ENCODE peak calls at places on chromosome 18, in seven cellular contexts. One of them, this sample, is unnamed.

GRCh38 chr18:48715651-48716354 is 177.0 kb downstream of the CTIF start:
- DNase-seq in GM12878: no peak
- DNase-seq in H1: no peak
- DNase-seq in HepG2: no peak
- DNase-seq in SK-N-SH: no peak
- DNase-seq in K562: no peak
- DNase-seq in HCT116: no peak
- DNase-seq in this sample: no peak

GRCh38 chr18:52422985-52423601 is 83.1 kb downstream of the DCC start:
- DNase-seq in H1: no peak
- DNase-seq in HCT116: no peak
- DNase-seq in GM12878: no peak
- DNase-seq in K562: no peak
- DNase-seq in HepG2: no peak
- DNase-seq in SK-N-SH: no peak
- DNase-seq in this sample: no peak

GRCh38 chr18:23578067-23578705 is 8.1 kb downstream of the NPC1 start:
- DNase-seq in K562: no peak
- DNase-seq in HepG2: no peak
- DNase-seq in H1: no peak
- DNase-seq in GM12878: no peak
- DNase-seq in SK-N-SH: no peak
- DNase-seq in HCT116: no peak
- DNase-seq in this sample: no peak

GRCh38 chr18:58087928-58088722 is 44.1 kb downstream of the NEDD4L start:
- DNase-seq in HCT116: no peak
- DNase-seq in HepG2: no peak
- DNase-seq in SK-N-SH: no peak
- DNase-seq in GM12878: no peak
- DNase-seq in K562: peak
- DNase-seq in H1: no peak
- DNase-seq in this sample: peak

GRCh38 chr18:60130289-60130688 is 230.5 kb downstream of the PMAIP1 start:
- DNase-seq in H1: no peak
- DNase-seq in HCT116: no peak
- DNase-seq in HepG2: no peak
- DNase-seq in SK-N-SH: no peak
- DNase-seq in GM12878: no peak
- DNase-seq in K562: peak
- DNase-seq in this sample: no peak

GRCh38 chr18:55268146-55268545 is 308.9 kb upstream of the CCDC68 start:
- DNase-seq in GM12878: peak
- DNase-seq in H1: no peak
- DNase-seq in HepG2: no peak
- DNase-seq in HCT116: no peak
- DNase-seq in SK-N-SH: no peak
- DNase-seq in K562: no peak
- DNase-seq in this sample: no peak

GRCh38 chr18:46237891-46238290 is 133.7 kb downstream of the HAUS1 start:
- DNase-seq in H1: no peak
- DNase-seq in K562: no peak
- DNase-seq in GM12878: no peak
- DNase-seq in HepG2: no peak
- DNase-seq in HCT116: no peak
- DNase-seq in SK-N-SH: no peak
- DNase-seq in this sample: no peak

GRCh38 chr18:5444269-5444668 is 99.5 kb downstream of the EPB41L3 start:
- DNase-seq in SK-N-SH: no peak
- DNase-seq in H1: no peak
- DNase-seq in GM12878: no peak
- DNase-seq in HepG2: no peak
- DNase-seq in K562: no peak
- DNase-seq in HCT116: no peak
- DNase-seq in this sample: no peak

GRCh38 chr18:10085405-10085804 is 171.6 kb downstream of the VAPA start:
- DNase-seq in HCT116: no peak
- DNase-seq in H1: no peak
- DNase-seq in K562: no peak
- DNase-seq in GM12878: no peak
- DNase-seq in SK-N-SH: peak
- DNase-seq in HepG2: no peak
- DNase-seq in this sample: no peak

GRCh38 chr18:42706029-42706608 is 409.4 kb downstream of the RIT2 start:
- DNase-seq in HepG2: no peak
- DNase-seq in K562: no peak
- DNase-seq in GM12878: no peak
- DNase-seq in H1: no peak
- DNase-seq in HCT116: no peak
- DNase-seq in SK-N-SH: no peak
- DNase-seq in this sample: no peak

GRCh38 chr18:74652392-74652988 is 54.8 kb downstream of the ZNF407 start:
- DNase-seq in HepG2: peak
- DNase-seq in HCT116: peak
- DNase-seq in SK-N-SH: peak
- DNase-seq in H1: no peak
- DNase-seq in GM12878: no peak
- DNase-seq in K562: peak
- DNase-seq in this sample: no peak

GRCh38 chr18:49613141-49613641 is 51.3 kb downstream of the LIPG start:
- DNase-seq in H1: peak
- DNase-seq in HepG2: no peak
- DNase-seq in HCT116: no peak
- DNase-seq in GM12878: no peak
- DNase-seq in K562: no peak
- DNase-seq in SK-N-SH: no peak
- DNase-seq in this sample: no peak

GRCh38 chr18:3451166-3451988 is 1.4 kb downstream of the TGIF1 start:
- DNase-seq in SK-N-SH: peak
- DNase-seq in GM12878: no peak
- DNase-seq in K562: peak
- DNase-seq in H1: no peak
- DNase-seq in HCT116: no peak
- DNase-seq in HepG2: peak
- DNase-seq in this sample: peak

GRCh38 chr18:43442571-43442970 is 165.3 kb upstream of the SYT4 start:
- DNase-seq in SK-N-SH: no peak
- DNase-seq in K562: no peak
- DNase-seq in GM12878: no peak
- DNase-seq in HCT116: no peak
- DNase-seq in H1: no peak
- DNase-seq in HepG2: no peak
- DNase-seq in this sample: no peak

GRCh38 chr18:50847192-50847591 is 27.4 kb upstream of the MRO start:
- DNase-seq in SK-N-SH: no peak
- DNase-seq in HepG2: no peak
- DNase-seq in GM12878: no peak
- DNase-seq in H1: no peak
- DNase-seq in HCT116: no peak
- DNase-seq in K562: no peak
- DNase-seq in this sample: no peak

GRCh38 chr18:28177828-28178635 is 1.1 kb upstream of the CDH2 start:
- DNase-seq in HCT116: no peak
- DNase-seq in GM12878: no peak
- DNase-seq in HepG2: peak
- DNase-seq in H1: no peak
- DNase-seq in SK-N-SH: peak
- DNase-seq in K562: no peak
- DNase-seq in this sample: peak

GRCh38 chr18:449374-449773 is 51.1 kb downstream of the COLEC12 start:
- DNase-seq in HCT116: peak
- DNase-seq in HepG2: peak
- DNase-seq in SK-N-SH: no peak
- DNase-seq in GM12878: no peak
- DNase-seq in K562: no peak
- DNase-seq in H1: no peak
- DNase-seq in this sample: peak

GRCh38 chr18:9337875-9338274 is 3.3 kb downstream of the TWSG1 start:
- DNase-seq in HepG2: no peak
- DNase-seq in GM12878: peak
- DNase-seq in SK-N-SH: no peak
- DNase-seq in H1: no peak
- DNase-seq in HCT116: no peak
- DNase-seq in K562: peak
- DNase-seq in this sample: no peak

GRCh38 chr18:58507881-58508280 is 121.0 kb downstream of the ALPK2 start:
- DNase-seq in SK-N-SH: no peak
- DNase-seq in K562: no peak
- DNase-seq in GM12878: no peak
- DNase-seq in HCT116: no peak
- DNase-seq in HepG2: no peak
- DNase-seq in H1: no peak
- DNase-seq in this sample: peak

GRCh38 chr18:46250084-46250811 is 146.1 kb downstream of the HAUS1 start:
- DNase-seq in HCT116: peak
- DNase-seq in H1: no peak
- DNase-seq in GM12878: peak
- DNase-seq in SK-N-SH: peak
- DNase-seq in K562: no peak
- DNase-seq in HepG2: no peak
- DNase-seq in this sample: peak

GRCh38 chr18:7789853-7790552 is 222.9 kb downstream of the PTPRM start:
- DNase-seq in GM12878: no peak
- DNase-seq in SK-N-SH: peak
- DNase-seq in HCT116: peak
- DNase-seq in K562: no peak
- DNase-seq in HepG2: peak
- DNase-seq in H1: peak
- DNase-seq in this sample: peak

DNA sequence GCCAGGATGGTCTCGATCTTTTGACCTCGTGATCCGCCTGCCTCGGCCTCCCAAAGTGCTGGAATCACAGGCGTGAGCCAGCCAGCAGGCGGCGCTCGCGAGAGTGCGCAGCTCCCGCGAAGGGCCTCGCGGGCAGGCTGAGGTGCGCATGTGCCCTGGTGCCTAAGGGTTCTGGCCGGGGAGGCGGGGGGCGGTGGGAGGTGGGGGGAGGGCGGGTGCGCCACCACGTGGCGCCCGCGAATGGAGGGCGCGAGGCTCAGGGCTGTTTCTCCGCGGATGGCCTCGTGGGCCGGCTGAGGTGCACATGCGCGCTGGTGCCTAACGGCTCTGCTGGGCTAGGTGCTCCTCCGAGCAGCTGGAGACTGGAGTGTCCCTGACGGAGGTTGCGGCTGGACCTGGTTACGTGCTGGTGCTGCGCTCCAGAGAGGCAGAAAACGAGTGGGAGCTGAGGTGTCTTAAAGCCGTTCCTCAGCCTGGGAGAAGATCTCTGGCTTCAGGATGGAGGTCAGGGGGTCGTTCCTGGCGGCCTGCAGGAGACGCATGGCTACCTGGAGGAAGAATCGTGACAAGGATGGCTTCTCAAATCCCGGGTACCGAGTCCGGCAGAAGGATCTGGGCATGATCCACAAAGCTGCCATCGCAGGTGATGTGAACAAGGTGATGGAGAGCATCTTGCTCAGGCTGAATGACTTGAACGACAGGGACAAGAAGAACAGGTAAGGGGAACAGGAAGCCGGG is at the start of gene ANKRD62:
- DNase-seq in GM12878: no peak
- DNase-seq in K562: peak
- DNase-seq in HCT116: no peak
- DNase-seq in HepG2: no peak
- DNase-seq in SK-N-SH: no peak
- DNase-seq in H1: no peak
- DNase-seq in this sample: no peak
- TF ChIP-seq JUND in GM12878: no peak
- TF ChIP-seq JUND in K562: no peak
- TF ChIP-seq JUND in HCT116: no peak
- TF ChIP-seq JUND in HepG2: no peak
- TF ChIP-seq JUND in SK-N-SH: no peak
- TF ChIP-seq JUND in H1: no peak
- TF ChIP-seq JUND in this sample: no peak

GRCh38 chr18:41099451-41099850 is 855.6 kb upstream of the PIK3C3 start:
- DNase-seq in K562: no peak
- DNase-seq in HCT116: no peak
- DNase-seq in HepG2: no peak
- DNase-seq in H1: no peak
- DNase-seq in GM12878: no peak
- DNase-seq in SK-N-SH: no peak
- DNase-seq in this sample: no peak

DNA sequence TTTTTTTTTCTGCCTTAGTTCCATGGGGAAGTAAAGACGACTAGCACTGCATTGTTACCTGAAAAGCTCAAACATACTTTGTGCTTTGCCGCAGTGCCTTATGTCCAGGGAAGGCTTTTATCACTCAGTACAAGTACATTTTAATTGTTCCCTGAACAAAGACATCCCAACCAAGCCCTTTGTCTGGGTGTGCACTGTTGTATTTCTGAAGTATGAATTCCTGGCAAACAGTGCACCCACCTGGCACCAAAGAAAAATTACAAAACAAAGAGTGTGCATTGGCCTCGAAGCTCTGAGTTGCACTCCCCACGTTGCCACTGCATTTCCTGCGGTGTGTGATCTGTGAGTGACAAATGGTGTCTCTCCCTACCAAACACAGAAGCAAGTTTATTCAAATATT is 858.5 kb upstream of the PIK3C3 start:
- DNase-seq in HepG2: no peak
- DNase-seq in GM12878: no peak
- DNase-seq in SK-N-SH: peak
- DNase-seq in HCT116: no peak
- DNase-seq in K562: no peak
- DNase-seq in H1: no peak
- DNase-seq in this sample: no peak
- TF ChIP-seq JUND in HepG2: no peak
- TF ChIP-seq JUND in GM12878: no peak
- TF ChIP-seq JUND in SK-N-SH: no peak
- TF ChIP-seq JUND in HCT116: no peak
- TF ChIP-seq JUND in K562: no peak
- TF ChIP-seq JUND in H1: no peak
- TF ChIP-seq JUND in this sample: no peak

DNA sequence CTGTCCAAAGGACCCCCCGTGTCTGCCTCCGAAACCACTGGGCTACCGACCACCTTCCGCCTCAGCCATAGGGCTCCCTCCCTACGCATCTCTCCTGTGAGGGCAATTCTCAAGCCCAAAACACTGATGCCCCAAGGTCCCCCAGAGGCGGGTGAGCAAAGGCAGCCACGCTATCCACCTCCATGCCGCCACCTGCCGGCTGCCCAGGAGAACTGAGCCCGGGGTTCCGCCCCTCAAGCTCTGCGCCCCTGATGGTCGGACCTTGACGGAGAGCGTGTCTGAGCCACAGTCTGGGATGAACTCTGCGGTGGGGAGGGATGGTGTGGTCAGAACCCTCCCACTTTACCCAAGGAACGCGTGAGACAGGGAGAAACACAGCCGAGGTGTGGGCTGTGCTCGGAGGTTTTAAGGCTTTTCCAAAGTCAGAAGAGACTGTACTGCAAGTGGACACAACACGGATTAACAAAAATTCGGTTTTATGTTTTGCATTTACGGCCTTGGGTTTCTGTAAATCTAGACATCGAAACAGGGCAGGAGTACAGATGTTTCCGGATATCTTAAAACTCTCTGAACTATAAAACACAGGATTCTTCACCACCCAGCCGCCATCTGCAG is 114.1 kb downstream of the ZNF516 start:
- DNase-seq in HepG2: no peak
- DNase-seq in K562: peak
- DNase-seq in GM12878: no peak
- DNase-seq in H1: peak
- DNase-seq in HCT116: peak
- DNase-seq in SK-N-SH: no peak
- DNase-seq in this sample: no peak
- TF ChIP-seq JUND in HepG2: no peak
- TF ChIP-seq JUND in K562: no peak
- TF ChIP-seq JUND in GM12878: no peak
- TF ChIP-seq JUND in H1: no peak
- TF ChIP-seq JUND in HCT116: no peak
- TF ChIP-seq JUND in SK-N-SH: no peak
- TF ChIP-seq JUND in this sample: no peak

GRCh38 chr18:65983750-65984149 is 232.9 kb downstream of the CDH7 start:
- DNase-seq in K562: no peak
- DNase-seq in GM12878: no peak
- DNase-seq in HepG2: peak
- DNase-seq in H1: no peak
- DNase-seq in HCT116: no peak
- DNase-seq in SK-N-SH: no peak
- DNase-seq in this sample: no peak
- TF ChIP-seq JUND in K562: no peak
- TF ChIP-seq JUND in GM12878: no peak
- TF ChIP-seq JUND in HepG2: no peak
- TF ChIP-seq JUND in H1: no peak
- TF ChIP-seq JUND in HCT116: no peak
- TF ChIP-seq JUND in SK-N-SH: no peak
- TF ChIP-seq JUND in this sample: no peak